ENCODE peak calls at places on chromosomes 6 and 20, in four cellular contexts. T is IMR-90, X is neuronal stem cell, I is mesenchymal stem cell. V is an unnamed sample.

GRCh38 chr6:47669684-47670515 is 28.5 kb upstream of the ADGRF4 start:
- DNase-seq in X (peak; percentile 15), T (no peak), I (peak; percentile 94), V (peak; percentile 95)

GRCh38 chr6:75446278-75446880 is 47.2 kb downstream of the FILIP1 start:
- DNase-seq in X (no peak), I (no peak), T (no peak), V (no peak)

GRCh38 chr6:116799945-116800344 is 28.9 kb downstream of the GPRC6A start:
- DNase-seq in X (no peak), I (no peak), T (no peak), V (no peak)

GRCh38 chr6:84763397-84764331 is 734 bp downstream of the TBX18 start:
- DNase-seq in T (peak; percentile 14), X (no peak), I (peak; percentile 85), V (peak; percentile 72)

GRCh38 chr6:32932132-32932868 is 8.5 kb downstream of the HLA-DMB start:
- DNase-seq in X (no peak), I (peak; percentile 42), T (peak; percentile 76), V (no peak)

GRCh38 chr6:41371992-41372525 is 36.7 kb downstream of the NCR2 start:
- DNase-seq in X (no peak), T (no peak), I (peak; percentile 52), V (peak; percentile 66)

GRCh38 chr6:71211799-71212198 is 76.8 kb upstream of the OGFRL1 start:
- DNase-seq in X (no peak), T (no peak), I (no peak), V (no peak)

GRCh38 chr20:62583424-62583920 is 58.8 kb upstream of the SLCO4A1 start:
- DNase-seq in I (no peak), T (no peak), X (no peak), V (peak; percentile 43)

GRCh38 chr20:59785118-59785959 is 148.1 kb downstream of the SYCP2 start:
- DNase-seq in I (no peak), X (no peak), T (no peak), V (no peak)

GRCh38 chr6:73985891-73986290 is 289.9 kb downstream of the CD109 start:
- DNase-seq in I (no peak), T (no peak), X (no peak), V (peak; percentile 16)

GRCh38 chr6:147135211-147135672 is 69.0 kb upstream of the STXBP5 start:
- DNase-seq in X (no peak), I (peak; percentile 90), T (peak; percentile 95), V (no peak)

GRCh38 chr6:38209291-38209865 is 389.9 kb downstream of the ZFAND3 start:
- DNase-seq in I (no peak), T (peak; percentile 7), X (no peak), V (no peak)

GRCh38 chr6:5671162-5671561 is 335.6 kb downstream of the NRN1 start:
- DNase-seq in I (peak; percentile 75), T (peak; percentile 71), X (no peak), V (peak; percentile 61)

GRCh38 chr6:42971746-42972327 is 7.1 kb downstream of the PEX6 start:
- DNase-seq in X (no peak), T (no peak), I (no peak), V (no peak)

GRCh38 chr6:94478178-94479140 is 1059.1 kb upstream of the EPHA7 start:
- DNase-seq in I (no peak), X (peak; percentile 18), T (no peak), V (no peak)

GRCh38 chr6:19536838-19537237 is 300.3 kb upstream of the ID4 start:
- DNase-seq in X (no peak), I (no peak), T (no peak), V (no peak)

GRCh38 chr6:56335733-56336132 is 88.4 kb upstream of the COL21A1 start:
- DNase-seq in T (peak; percentile 94), X (no peak), I (peak; percentile 95), V (no peak)

GRCh38 chr20:20780127-20780822 is 67.8 kb upstream of the RALGAPA2 start:
- DNase-seq in X (no peak), T (no peak), I (no peak), V (peak; percentile 71)

GRCh38 chr6:3297909-3298308 is 39.2 kb downstream of the PSMG4 start:
- DNase-seq in X (no peak), I (no peak), T (no peak), V (peak; percentile 46)

GRCh38 chr6:108175592-108176279 is 9.9 kb downstream of the NR2E1 start:
- DNase-seq in X (no peak), T (no peak), I (no peak), V (no peak)

GRCh38 chr6:129490551-129491245 is 219.3 kb downstream of the ARHGAP18 start:
- DNase-seq in X (no peak), T (peak; percentile 98), I (peak; percentile 98), V (peak; percentile 73)

GRCh38 chr6:135274561-135275293 is 93.6 kb downstream of the MYB start:
- DNase-seq in T (peak; percentile 34), I (peak; percentile 74), X (no peak), V (no peak)

GRCh38 chr20:14444106-14444505 is 106.7 kb upstream of the FLRT3 start:
- DNase-seq in X (no peak), T (no peak), I (peak; percentile 32), V (no peak)

GRCh38 chr6:144447487-144447886 is 162.4 kb downstream of the UTRN start:
- DNase-seq in X (no peak), I (no peak), T (peak; percentile 64), V (no peak)

GRCh38 chr6:81766482-81767069 is 14.1 kb upstream of the TENT5A start:
- DNase-seq in T (peak; percentile 93), X (no peak), I (peak; percentile 95), V (peak; percentile 49)

GRCh38 chr6:28884423-28885148 is 39.2 kb downstream of the TRIM27 start:
- DNase-seq in T (no peak), X (no peak), I (no peak), V (no peak)

GRCh38 chr6:36885461-36886401 is at the start of gene C6orf89:
- DNase-seq in X (peak; percentile 97), I (peak; percentile 97), T (peak; percentile 96), V (peak; percentile 99)

GRCh38 chr20:24648481-24648880 is 179.1 kb downstream of the SYNDIG1 start:
- DNase-seq in X (no peak), I (no peak), T (no peak), V (no peak)

GRCh38 chr20:11850901-11851300 is 66.8 kb upstream of the BTBD3 start:
- DNase-seq in T (peak; percentile 68), X (no peak), I (peak; percentile 73), V (no peak)

GRCh38 chr6:89792881-89793280 is 26.7 kb downstream of the MDN1 start:
- DNase-seq in I (peak; percentile 44), X (no peak), T (peak; percentile 16), V (peak; percentile 83)

GRCh38 chr20:23915844-23916243 is 36.3 kb upstream of the CST5 start:
- DNase-seq in I (no peak), X (no peak), T (no peak), V (no peak)

GRCh38 chr20:47578543-47578942 is 76.9 kb downstream of the NCOA3 start:
- DNase-seq in X (no peak), I (no peak), T (no peak), V (no peak)

GRCh38 chr6:3194535-3195376 is 32.7 kb downstream of the TUBB2B start:
- DNase-seq in I (peak; percentile 36), X (peak; percentile 59), T (peak; percentile 46), V (peak; percentile 94)

GRCh38 chr6:107101661-107102413 is 13.5 kb downstream of the BEND3 start:
- DNase-seq in T (no peak), I (no peak), X (no peak), V (no peak)
- H3K18ac ChIP-seq in T (no peak overlapping the region), I (no peak overlapping the region), X (peak overlapping the region; percentile 41), V (no peak overlapping the region)

GRCh38 chr6:111012143-111012452 is 30.3 kb downstream of the RPF2 start:
- DNase-seq in X (no peak), T (no peak), I (no peak), V (no peak)

GRCh38 chr6:111013144-111013905 is 31.5 kb downstream of the RPF2 start:
- DNase-seq in I (no peak), X (no peak), T (peak; percentile 4), V (no peak)

GRCh38 chr6:111015656-111016190 is 33.9 kb downstream of the RPF2 start:
- DNase-seq in X (no peak), T (no peak), I (no peak), V (no peak)

DNA sequence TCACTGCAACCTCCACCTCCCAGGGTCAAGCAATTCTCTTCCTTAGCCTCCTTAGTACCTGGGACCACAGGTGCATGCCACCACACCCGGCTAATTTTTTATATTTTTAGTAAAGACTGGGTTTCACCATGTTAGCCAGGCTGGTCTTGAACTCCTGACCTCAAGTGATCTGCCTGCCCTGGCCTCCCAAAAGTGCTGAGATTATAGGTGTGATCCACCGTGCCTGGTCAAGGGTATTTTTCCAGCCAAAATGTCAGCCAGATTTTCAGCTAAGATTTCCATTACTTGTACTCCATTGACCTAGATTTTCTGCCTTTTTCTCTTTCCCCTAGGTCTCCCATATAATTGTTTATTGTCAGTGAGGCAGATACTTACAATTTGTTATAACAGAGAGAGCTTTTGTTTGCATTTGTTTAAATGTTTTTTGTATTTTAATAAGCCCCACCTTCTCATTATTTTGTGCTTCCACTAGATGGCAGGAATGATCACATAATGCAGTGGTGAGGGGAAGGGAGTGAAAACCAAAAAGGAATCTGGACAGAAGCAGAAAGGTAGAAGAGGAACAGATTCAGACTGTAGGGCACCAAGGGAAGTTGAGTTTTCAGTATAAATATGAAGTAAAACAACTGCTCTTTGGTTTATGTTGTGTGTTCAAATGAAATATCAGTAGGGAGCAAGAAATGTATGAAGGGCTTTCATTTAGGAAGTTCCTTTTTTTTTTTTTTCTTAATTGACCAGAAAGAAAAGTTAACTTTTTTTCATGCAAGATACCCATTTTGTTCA is 29.7 kb downstream of the RPF2 start:
- DNase-seq in T (peak; percentile 55), I (peak; percentile 60), X (peak; percentile 35), V (peak; percentile 65)
- H3K36me3 ChIP-seq in T (peaks cover 24% of the 10 kb centered on the region), I (peaks cover 30% of the 10 kb centered on the region), X (peaks cover 12% of the 10 kb centered on the region), V (peaks cover 7% of the 10 kb centered on the region)

GRCh38 chr6:96101564-96101963 is 85.8 kb downstream of the FUT9 start:
- DNase-seq in I (no peak), T (no peak), X (no peak), V (peak; percentile 9)

GRCh38 chr6:96110878-96111277 is 95.1 kb downstream of the FUT9 start:
- DNase-seq in I (no peak), T (no peak), X (no peak), V (no peak)

GRCh38 chr6:96104910-96105309 is 89.1 kb downstream of the FUT9 start:
- DNase-seq in X (no peak), T (no peak), I (no peak), V (no peak)
- H3K27ac ChIP-seq in X (no peak overlapping the region), T (no peak overlapping the region), I (no peak overlapping the region), V (no peak overlapping the region)

GRCh38 chr6:6694825-6695710 is 106.5 kb downstream of the LY86 start:
- DNase-seq in I (no peak), T (no peak), X (no peak), V (no peak)
- H3K18ac ChIP-seq in I (no peak overlapping the region), T (no peak overlapping the region), X (no peak overlapping the region), V (no peak overlapping the region)

V was measured in mesendoderm.